ENCODE peak calls at places on chromosome 14, in nine cellular contexts. V is A549, E is keratinocyte, W is pancreas, M is fibroblast of the aortic adventitia, D is astrocyte of the spinal cord, H is GM23338, J is cardiac muscle cell, T is fibroblast of lung. R is an unnamed sample.

GRCh38 chr14:24072436-24072835 is 1.1 kb downstream of the CPNE6 start:
- DNase-seq in D (no peak), J (no peak), W (no peak), E (no peak), M (no peak), H (no peak), V (no peak), T (no peak), R (no peak)

GRCh38 chr14:105467249-105467941 is 7.2 kb upstream of the CRIP2 start:
- DNase-seq in W (no peak), T (no peak), J (no peak), E (no peak), D (no peak), H (no peak), V (no peak), M (no peak), R (no peak)

GRCh38 chr14:99231181-99231849 is 40.7 kb downstream of the BCL11B start:
- DNase-seq in H (no peak), J (no peak), M (no peak), E (no peak), D (no peak), T (no peak), V (no peak), W (no peak), R (no peak)

GRCh38 chr14:58942516-58942915 is 246.0 kb upstream of the DAAM1 start:
- DNase-seq in W (no peak), V (no peak), J (peak), M (peak), T (peak), E (no peak), D (peak), H (no peak), R (peak)

GRCh38 chr14:51855234-51855633 is 5.2 kb upstream of the GNG2 start:
- DNase-seq in D (no peak), M (no peak), V (no peak), E (no peak), J (no peak), T (peak), W (no peak), H (no peak), R (no peak)

GRCh38 chr14:93977790-93978581 is 1.6 kb upstream of the ASB2 start:
- DNase-seq in H (no peak), T (peak), V (no peak), M (no peak), D (no peak), J (no peak), W (no peak), E (no peak), R (no peak)

GRCh38 chr14:36363704-36364103 is 43.3 kb upstream of the MBIP start:
- DNase-seq in M (peak), V (no peak), D (no peak), J (no peak), H (no peak), T (no peak), W (no peak), E (no peak), R (peak)

GRCh38 chr14:50383618-50384225 is 13.0 kb downstream of the CDKL1 start:
- DNase-seq in E (no peak), M (no peak), H (no peak), V (no peak), D (no peak), J (peak), T (no peak), W (no peak), R (no peak)

GRCh38 chr14:84750763-84751554 is 779.0 kb upstream of the FLRT2 start:
- DNase-seq in M (no peak), E (no peak), J (no peak), V (no peak), H (peak), T (peak), D (peak), W (no peak), R (peak)

GRCh38 chr14:21072781-21073339 is 2.8 kb downstream of the ARHGEF40 start:
- DNase-seq in D (no peak), M (no peak), H (no peak), J (no peak), V (no peak), E (no peak), W (no peak), T (no peak), R (no peak)

GRCh38 chr14:67420102-67420739 is 8.3 kb upstream of the PLEK2 start:
- DNase-seq in J (no peak), W (no peak), V (no peak), T (no peak), H (peak), D (no peak), E (no peak), M (no peak), R (no peak)

GRCh38 chr14:98932436-98933325 is 339.3 kb downstream of the BCL11B start:
- DNase-seq in J (no peak), E (no peak), T (no peak), W (no peak), D (no peak), H (no peak), M (no peak), V (no peak), R (no peak)

GRCh38 chr14:89308232-89308959 is 108.6 kb downstream of the FOXN3 start:
- DNase-seq in H (no peak), D (no peak), M (peak), J (no peak), T (peak), W (no peak), E (no peak), V (no peak), R (no peak)

GRCh38 chr14:50736932-50737419 is 68.9 kb upstream of the SAV1 start:
- DNase-seq in W (no peak), D (no peak), J (no peak), T (no peak), V (no peak), M (no peak), H (no peak), E (no peak), R (no peak)

GRCh38 chr14:90521121-90521929 is 124.5 kb downstream of the CALM1 start:
- DNase-seq in M (peak), D (peak), T (peak), V (no peak), J (peak), W (peak), H (no peak), E (no peak), R (no peak)

GRCh38 chr14:91144425-91145145 is 30.7 kb downstream of the DGLUCY start:
- DNase-seq in M (peak), V (no peak), H (no peak), J (no peak), D (peak), E (no peak), T (peak), W (no peak), R (peak)

GRCh38 chr14:55097894-55098560 is 31.0 kb upstream of the LGALS3 start:
- DNase-seq in T (peak), H (no peak), D (no peak), V (no peak), J (no peak), E (no peak), W (no peak), M (no peak), R (peak)

GRCh38 chr14:103436533-103436932 is 51.3 kb downstream of the MARK3 start:
- DNase-seq in E (no peak), M (peak), J (no peak), H (no peak), T (peak), V (no peak), W (no peak), D (peak), R (peak)

GRCh38 chr14:42214981-42215491 is 608.4 kb downstream of the LRFN5 start:
- DNase-seq in W (no peak), V (no peak), H (no peak), D (peak), E (peak), M (peak), J (peak), T (peak), R (peak)

GRCh38 chr14:51317373-51317772 is 77.3 kb downstream of the TMX1 start:
- DNase-seq in J (no peak), T (peak), D (no peak), H (no peak), M (no peak), V (no peak), W (no peak), E (no peak), R (no peak)

GRCh38 chr14:92794547-92794941 is 439 bp downstream of the GOLGA5 start:
- DNase-seq in E (no peak), V (no peak), T (peak), J (peak), M (peak), W (peak), H (peak), D (no peak), R (peak)

GRCh38 chr14:58607571-58608317 is 30.0 kb upstream of the DACT1 start:
- DNase-seq in E (no peak), J (no peak), H (no peak), M (peak), W (no peak), V (no peak), D (peak), T (peak), R (peak)

GRCh38 chr14:50607181-50607580 is 47.2 kb downstream of the ATL1 start:
- DNase-seq in H (no peak), D (peak), E (no peak), T (peak), J (no peak), V (no peak), W (no peak), M (peak), R (peak)

GRCh38 chr14:90140298-90140955 is 78.6 kb downstream of the KCNK13 start:
- DNase-seq in H (peak), T (peak), M (peak), W (no peak), V (no peak), E (no peak), D (peak), J (no peak), R (no peak)

GRCh38 chr14:50955373-50956043 is 11.2 kb upstream of the PYGL start:
- DNase-seq in E (peak), D (peak), H (peak), V (peak), W (no peak), J (peak), M (peak), T (peak), R (peak)

GRCh38 chr14:90819734-90820393 is 3.6 kb upstream of the TTC7B start:
- DNase-seq in E (no peak), M (no peak), J (no peak), V (no peak), W (no peak), D (no peak), T (no peak), H (no peak), R (peak)

GRCh38 chr14:36217732-36218131 is 41.2 kb upstream of the PTCSC3 start:
- DNase-seq in D (no peak), J (no peak), W (no peak), M (no peak), V (no peak), H (no peak), T (peak), E (no peak), R (peak)

GRCh38 chr14:60183724-60184596 is 18.8 kb upstream of the DHRS7 start:
- DNase-seq in M (peak), T (peak), H (peak), V (peak), D (peak), W (no peak), E (no peak), J (peak), R (peak)

GRCh38 chr14:60350366-60350720 is 101.3 kb downstream of the PPM1A start:
- DNase-seq in H (peak), D (no peak), V (no peak), T (no peak), M (peak), J (peak), W (no peak), E (no peak), R (no peak)

GRCh38 chr14:22900088-22900799 is 17.2 kb downstream of the REM2 start:
- DNase-seq in T (peak), E (no peak), H (peak), M (peak), J (peak), V (peak), W (no peak), D (peak), R (peak)

GRCh38 chr14:44700184-44700583 is 193.1 kb upstream of the FSCB start:
- DNase-seq in W (no peak), V (no peak), J (no peak), T (peak), D (peak), H (no peak), M (peak), E (no peak), R (no peak)

GRCh38 chr14:97180304-97181200 is 383.4 kb downstream of the VRK1 start:
- DNase-seq in V (peak), D (peak), W (no peak), H (no peak), E (peak), T (peak), M (no peak), J (no peak), R (peak)

GRCh38 chr14:61420326-61420725 is 98.9 kb downstream of the PRKCH start:
- DNase-seq in V (no peak), H (no peak), J (no peak), M (no peak), E (peak), W (no peak), D (peak), T (peak), R (peak)
- H3K4me3 ChIP-seq in V (no peak), H (no peak), J (no peak), M (no peak), E (no peak), W (no peak), D (no peak), T (no peak), R (no peak)

DNA sequence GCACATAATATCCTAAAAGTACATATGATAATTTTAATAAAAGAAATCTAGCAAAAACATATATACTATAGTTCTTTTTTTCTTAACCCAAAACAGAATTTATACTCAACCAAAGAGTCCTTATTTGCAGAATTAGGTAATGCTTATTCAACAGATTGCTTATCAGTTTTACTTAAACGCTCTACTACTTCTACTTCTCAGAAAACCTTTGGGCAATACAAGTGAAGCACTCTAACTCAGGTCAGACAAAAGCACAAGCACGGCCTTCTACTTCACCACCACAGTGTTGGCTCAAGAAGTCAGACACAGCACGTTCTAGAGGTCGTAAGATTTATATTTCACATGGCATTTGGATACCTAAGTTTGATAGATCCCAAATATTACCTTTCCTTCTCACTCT is 29.2 kb downstream of the DICER1 start:
- DNase-seq in W (no peak), J (no peak), T (no peak), M (no peak), E (no peak), D (no peak), V (no peak), H (no peak), R (no peak)
- TF ChIP-seq CTCF in W (no peak), J (no peak), T (no peak), M (no peak), E (no peak), D (no peak), V (no peak), H (no peak), R (no peak)

DNA sequence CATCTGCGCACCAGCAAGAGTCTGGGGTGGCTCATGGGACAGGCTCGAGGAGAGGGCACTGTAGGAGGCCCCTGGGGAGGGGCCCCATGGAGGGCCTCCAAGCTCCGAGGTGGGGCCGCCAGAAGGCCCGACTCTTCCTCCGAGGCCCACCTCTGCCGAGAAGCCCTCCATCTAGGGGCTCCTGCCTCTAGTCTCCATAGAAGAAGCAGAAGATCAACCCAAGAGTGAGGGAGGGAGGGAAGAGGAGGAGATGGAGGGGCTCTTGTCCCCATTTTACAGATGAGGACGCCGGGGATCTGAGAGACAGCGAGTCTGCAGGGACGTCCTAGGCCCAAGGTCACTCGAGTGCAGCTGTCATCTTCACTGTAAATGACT is 41.2 kb downstream of the DIO3 start:
- DNase-seq in W (no peak), D (no peak), V (no peak), J (no peak), E (no peak), H (no peak), M (no peak), T (no peak), R (no peak)
- H3K4me3 ChIP-seq in W (no peak), D (no peak), V (no peak), J (no peak), E (no peak), H (no peak), M (no peak), T (no peak), R (no peak)

DNA sequence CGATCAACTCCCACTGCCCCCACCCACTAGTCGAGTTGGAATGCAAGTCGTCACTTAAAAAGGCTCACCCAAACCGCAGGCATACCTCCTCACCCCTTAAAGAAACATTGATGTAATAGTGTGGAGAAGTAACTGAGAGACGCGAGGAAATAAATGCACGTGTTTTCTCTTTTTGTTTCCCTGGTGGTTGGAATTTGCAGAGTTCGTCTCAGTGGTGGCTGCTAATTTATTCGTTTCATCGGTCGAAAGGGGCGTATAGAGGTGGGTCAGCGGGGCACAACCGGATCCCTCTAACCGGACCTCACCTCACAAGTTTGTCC is 5.1 kb upstream of the NPAS3 start:
- DNase-seq in V (no peak), T (peak), M (peak), H (peak), E (no peak), D (peak), J (no peak), W (no peak), R (no peak)
- TF ChIP-seq CTCF in V (no peak), T (no peak), M (peak), H (peak), E (no peak), D (peak), J (no peak), W (no peak), R (no peak)

DNA sequence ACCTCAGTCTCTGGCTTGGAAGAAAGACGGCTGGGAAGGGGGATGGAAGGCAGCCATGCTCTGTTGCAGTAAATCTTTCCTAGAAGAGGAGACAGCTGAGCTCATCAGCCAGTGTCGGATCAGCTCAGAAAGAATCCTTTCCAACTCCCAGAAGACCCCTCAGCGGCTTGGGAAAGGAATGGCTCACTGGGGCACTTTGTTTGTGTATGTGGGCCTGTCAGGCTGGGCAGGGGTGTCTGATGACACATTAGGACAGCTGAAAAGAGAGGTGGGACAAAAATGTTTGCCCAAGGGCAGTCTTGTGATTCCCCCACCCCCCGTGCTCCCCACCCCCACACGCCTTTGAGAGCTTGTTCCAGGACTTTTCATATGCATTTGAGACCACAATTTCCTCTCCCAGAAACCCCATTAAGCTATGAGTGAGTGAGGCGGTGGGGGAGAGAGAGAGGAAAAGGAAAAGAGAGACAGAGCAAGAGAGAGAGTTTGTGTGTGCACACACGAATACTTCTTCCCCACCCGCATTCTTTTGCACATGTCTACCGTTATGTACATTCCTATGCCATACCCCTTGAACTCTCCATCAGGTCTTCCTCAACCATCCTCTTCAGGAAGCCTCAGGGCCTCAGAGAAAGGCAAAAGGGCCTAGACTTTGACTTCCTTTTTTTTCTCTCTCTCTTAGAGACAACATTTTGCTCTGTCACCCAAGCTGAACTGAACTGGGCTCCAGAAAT is 198.9 kb downstream of the ZFP36L1 start:
- DNase-seq in T (peak), H (no peak), V (no peak), E (no peak), J (peak), D (peak), W (no peak), M (no peak), R (no peak)
- H3K4me3 ChIP-seq in T (no peak), H (no peak), V (no peak), E (no peak), J (no peak), D (no peak), W (no peak), M (no peak), R (no peak)

GRCh38 chr14:75084513-75084912 is 15.1 kb downstream of the ZC2HC1C start:
- DNase-seq in V (no peak), E (no peak), M (no peak), H (no peak), T (no peak), D (no peak), J (no peak), W (no peak), R (peak)
- TF ChIP-seq CTCF in V (peak), E (peak), M (no peak), H (peak), T (no peak), D (peak), J (no peak), W (peak), R (peak)